ENCODE peak calls at places on chromosomes 11 and 22, in four cellular contexts. N, F, B and E are unnamed samples.

GRCh38 chr11:12532580-12532979 is 141.6 kb upstream of the TEAD1 start:
- DNase-seq in N (no peak), F (no peak), B (no peak), E (no peak)

GRCh38 chr11:27972432-27973170 is 135.4 kb downstream of the KIF18A start:
- DNase-seq in N (peak), F (no peak), B (no peak), E (no peak)

GRCh38 chr22:47017245-47017644 is 254.8 kb downstream of the TBC1D22A start:
- DNase-seq in N (no peak), F (no peak), B (peak), E (no peak)

GRCh38 chr22:22196018-22196533 is 48.5 kb upstream of the VPREB1 start:
- DNase-seq in N (no peak), F (no peak), B (no peak), E (no peak)

GRCh38 chr11:8101421-8101820 is 20.4 kb downstream of the TUB start:
- DNase-seq in N (no peak), F (no peak), B (peak), E (no peak)

GRCh38 chr11:26234451-26234850 is 97.5 kb upstream of the ANO3 start:
- DNase-seq in N (peak), F (no peak), B (no peak), E (no peak)

GRCh38 chr22:23841292-23841691 is 2.5 kb upstream of the DERL3 start:
- DNase-seq in N (no peak), F (no peak), B (no peak), E (no peak)

GRCh38 chr22:42343551-42344081 is 73.2 kb upstream of the TCF20 start:
- DNase-seq in N (no peak), F (no peak), B (no peak), E (no peak)

GRCh38 chr22:44842417-44842816 is 90.0 kb downstream of the ARHGAP8 start:
- DNase-seq in N (no peak), F (no peak), B (no peak), E (no peak)

GRCh38 chr11:122491486-122491885 is 164.0 kb upstream of the UBASH3B start:
- DNase-seq in N (peak), F (peak), B (no peak), E (peak)

GRCh38 chr11:44326615-44327475 is 16.9 kb upstream of the ALX4 start:
- DNase-seq in N (peak), F (no peak), B (no peak), E (no peak)

GRCh38 chr22:38707346-38707745 is 1.6 kb downstream of the GTPBP1 start:
- DNase-seq in N (peak), F (peak), B (no peak), E (peak)

GRCh38 chr11:60891103-60891741 is 15.2 kb downstream of the PRPF19 start:
- DNase-seq in N (no peak), F (no peak), B (peak), E (no peak)

GRCh38 chr22:29082826-29083545 is 10.2 kb downstream of the KREMEN1 start:
- DNase-seq in N (no peak), F (no peak), B (no peak), E (no peak)